ENCODE peak calls at places on chromosome 12, in seven cellular contexts. V is HCT116, S is transverse colon, L is GM12892, P is IMR-90, Q is lower leg skin, A is upper lobe of left lung. W is an unnamed sample.

GRCh38 chr12:67774983-67775587 is 126.5 kb downstream of the DYRK2 start:
- DNase-seq in V (no peak), S (no peak), L (no peak), P (peak), Q (no peak), A (no peak), W (no peak)

GRCh38 chr12:91381309-91381804 is 198.7 kb upstream of the DCN start:
- DNase-seq in V (no peak), S (no peak), L (no peak), P (peak), Q (no peak), A (peak), W (peak)

GRCh38 chr12:86264451-86265328 is 8.5 kb upstream of the MGAT4C start:
- DNase-seq in V (no peak), S (peak), L (no peak), P (no peak), Q (peak), A (peak), W (no peak)

GRCh38 chr12:8544295-8544694 is 3.6 kb upstream of the CLEC4E start:
- DNase-seq in V (peak), S (peak), L (peak), P (peak), Q (no peak), A (peak), W (peak)

GRCh38 chr12:58455146-58455545 is 465.2 kb downstream of the LRIG3 start:
- DNase-seq in V (no peak), S (no peak), L (no peak), P (peak), Q (no peak), A (no peak), W (no peak)

GRCh38 chr12:98861232-98861631 is 216.1 kb downstream of the APAF1 start:
- DNase-seq in V (no peak), S (no peak), L (no peak), P (no peak), Q (no peak), A (no peak), W (no peak)

GRCh38 chr12:30836656-30837445 is 82.1 kb upstream of the CAPRIN2 start:
- DNase-seq in V (no peak), S (no peak), L (no peak), P (no peak), Q (no peak), A (no peak), W (no peak)

GRCh38 chr12:39252628-39253027 is 190.3 kb downstream of the KIF21A start:
- DNase-seq in V (no peak), S (no peak), L (no peak), P (no peak), Q (no peak), A (no peak), W (no peak)

GRCh38 chr12:64180951-64181350 is 41.1 kb downstream of the KICS2 start:
- DNase-seq in V (peak), S (no peak), L (no peak), P (peak), Q (no peak), A (no peak), W (no peak)

GRCh38 chr12:94322346-94322745 is 137.3 kb downstream of the CEP83 start:
- DNase-seq in V (no peak), S (no peak), L (no peak), P (no peak), Q (no peak), A (no peak), W (no peak)

GRCh38 chr12:46553266-46553665 is 180.7 kb upstream of the SLC38A2 start:
- DNase-seq in V (peak), S (no peak), L (no peak), P (peak), Q (no peak), A (no peak), W (no peak)

GRCh38 chr12:106582264-106582591 is 576 bp upstream of the RFX4 start:
- DNase-seq in V (no peak), S (no peak), L (no peak), P (no peak), Q (no peak), A (no peak), W (no peak)

GRCh38 chr12:27576667-27577347 is 52.8 kb downstream of the PPFIBP1 start:
- DNase-seq in V (no peak), S (no peak), L (no peak), P (no peak), Q (no peak), A (no peak), W (no peak)

GRCh38 chr12:4293299-4293941 is 19.9 kb downstream of the CCND2 start:
- DNase-seq in V (no peak), S (no peak), L (no peak), P (no peak), Q (no peak), A (no peak), W (no peak)

GRCh38 chr12:98439471-98440164 is 75.8 kb upstream of the TMPO start:
- DNase-seq in V (no peak), S (no peak), L (no peak), P (no peak), Q (no peak), A (no peak), W (no peak)

GRCh38 chr12:126027816-126028215 is 962.6 kb downstream of the AACS start:
- DNase-seq in V (no peak), S (no peak), L (no peak), P (no peak), Q (no peak), A (no peak), W (no peak)

GRCh38 chr12:27517961-27518668 is 5.9 kb upstream of the PPFIBP1 start:
- DNase-seq in V (no peak), S (no peak), L (no peak), P (no peak), Q (no peak), A (no peak), W (no peak)

GRCh38 chr12:11767029-11767724 is 117.7 kb downstream of the ETV6 start:
- DNase-seq in V (no peak), S (no peak), L (no peak), P (no peak), Q (no peak), A (no peak), W (no peak)

GRCh38 chr12:20004951-20005350 is 363.4 kb upstream of the PDE3A start:
- DNase-seq in V (no peak), S (no peak), L (no peak), P (peak), Q (no peak), A (no peak), W (no peak)

GRCh38 chr12:64611430-64612286 is 1.4 kb downstream of the RASSF3 start:
- DNase-seq in V (no peak), S (peak), L (no peak), P (peak), Q (peak), A (peak), W (no peak)

GRCh38 chr12:50218386-50218785 is 51.2 kb upstream of the CERS5 start:
- DNase-seq in V (peak), S (no peak), L (no peak), P (peak), Q (no peak), A (no peak), W (peak)

GRCh38 chr12:98154850-98155249 is 360.5 kb upstream of the TMPO start:
- DNase-seq in V (peak), S (no peak), L (no peak), P (no peak), Q (no peak), A (no peak), W (no peak)

GRCh38 chr12:26810330-26810729 is 22.7 kb downstream of the ITPR2 start:
- DNase-seq in V (no peak), S (no peak), L (no peak), P (peak), Q (no peak), A (peak), W (no peak)

GRCh38 chr12:12505544-12506501 is 56.8 kb downstream of the DUSP16 start:
- DNase-seq in V (no peak), S (no peak), L (peak), P (peak), Q (no peak), A (no peak), W (no peak)

GRCh38 chr12:88036368-88036965 is 7.3 kb upstream of the C12orf50 start:
- DNase-seq in V (no peak), S (no peak), L (no peak), P (peak), Q (no peak), A (no peak), W (no peak)

GRCh38 chr12:17652436-17652835 is 437.6 kb downstream of the RERGL start:
- DNase-seq in V (no peak), S (no peak), L (no peak), P (no peak), Q (no peak), A (no peak), W (no peak)

GRCh38 chr12:49970658-49971057 is 2.1 kb upstream of the AQP6 start:
- DNase-seq in V (no peak), S (no peak), L (no peak), P (no peak), Q (no peak), A (no peak), W (no peak)

GRCh38 chr12:46343122-46343852 is 29.3 kb downstream of the SLC38A2 start:
- DNase-seq in V (no peak), S (no peak), L (no peak), P (no peak), Q (peak), A (no peak), W (no peak)

GRCh38 chr12:30931222-30931621 is 4.7 kb downstream of the TSPAN11 start:
- DNase-seq in V (no peak), S (no peak), L (no peak), P (no peak), Q (no peak), A (no peak), W (no peak)

GRCh38 chr12:47904647-47905312 is at the start of gene VDR:
- DNase-seq in V (peak), S (peak), L (peak), P (peak), Q (peak), A (peak), W (peak)

GRCh38 chr12:27960822-27961221 is 11.7 kb downstream of the PTHLH start:
- DNase-seq in V (no peak), S (no peak), L (no peak), P (no peak), Q (no peak), A (no peak), W (no peak)

GRCh38 chr12:13661005-13661887 is 320.2 kb downstream of the GRIN2B start:
- DNase-seq in V (peak), S (peak), L (no peak), P (peak), Q (no peak), A (peak), W (peak)

GRCh38 chr12:88784166-88784565 is 203.9 kb upstream of the KITLG start:
- DNase-seq in V (no peak), S (no peak), L (no peak), P (no peak), Q (no peak), A (no peak), W (no peak)

GRCh38 chr12:12176402-12176801 is 90.4 kb downstream of the LRP6 start:
- DNase-seq in V (no peak), S (no peak), L (no peak), P (no peak), Q (no peak), A (no peak), W (no peak)

GRCh38 chr12:92784795-92785562 is 82.2 kb downstream of the PLEKHG7 start:
- DNase-seq in V (peak), S (no peak), L (peak), P (peak), Q (no peak), A (no peak), W (peak)

DNA sequence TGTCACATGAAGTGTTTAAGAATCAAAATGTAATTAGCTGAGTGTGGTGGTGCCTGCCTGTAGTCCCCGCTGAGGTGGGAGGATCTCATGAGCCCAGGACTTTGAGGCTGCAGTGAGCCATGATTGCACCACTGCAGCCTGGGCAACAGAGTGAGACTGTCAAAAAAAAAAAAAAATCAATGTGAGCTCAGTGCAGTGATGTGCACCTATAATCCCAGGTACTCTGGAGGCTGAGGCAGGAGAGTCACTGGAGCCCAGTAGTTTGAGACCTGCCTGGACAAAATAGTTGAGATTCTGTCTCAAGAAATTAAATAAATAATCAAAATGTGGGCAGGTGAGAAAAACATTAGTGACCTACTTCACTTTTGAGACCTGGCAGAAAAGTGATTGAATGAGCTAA is 140.0 kb downstream of the MON2 start:
- DNase-seq in V (no peak), S (no peak), L (no peak), P (no peak), Q (no peak), A (no peak), W (no peak)
- TF ChIP-seq POLR2A in V (no peak), S (no peak), L (no peak), P (no peak), Q (no peak), A (no peak), W (no peak)

GRCh38 chr12:132084681-132085635 is 59.2 kb downstream of the DDX51 start:
- DNase-seq in V (no peak), S (peak), L (peak), P (peak), Q (peak), A (peak), W (peak)
- TF ChIP-seq POLR2A in V (no peak), S (no peak), L (peak), P (no peak), Q (no peak), A (no peak), W (peak)

DNA sequence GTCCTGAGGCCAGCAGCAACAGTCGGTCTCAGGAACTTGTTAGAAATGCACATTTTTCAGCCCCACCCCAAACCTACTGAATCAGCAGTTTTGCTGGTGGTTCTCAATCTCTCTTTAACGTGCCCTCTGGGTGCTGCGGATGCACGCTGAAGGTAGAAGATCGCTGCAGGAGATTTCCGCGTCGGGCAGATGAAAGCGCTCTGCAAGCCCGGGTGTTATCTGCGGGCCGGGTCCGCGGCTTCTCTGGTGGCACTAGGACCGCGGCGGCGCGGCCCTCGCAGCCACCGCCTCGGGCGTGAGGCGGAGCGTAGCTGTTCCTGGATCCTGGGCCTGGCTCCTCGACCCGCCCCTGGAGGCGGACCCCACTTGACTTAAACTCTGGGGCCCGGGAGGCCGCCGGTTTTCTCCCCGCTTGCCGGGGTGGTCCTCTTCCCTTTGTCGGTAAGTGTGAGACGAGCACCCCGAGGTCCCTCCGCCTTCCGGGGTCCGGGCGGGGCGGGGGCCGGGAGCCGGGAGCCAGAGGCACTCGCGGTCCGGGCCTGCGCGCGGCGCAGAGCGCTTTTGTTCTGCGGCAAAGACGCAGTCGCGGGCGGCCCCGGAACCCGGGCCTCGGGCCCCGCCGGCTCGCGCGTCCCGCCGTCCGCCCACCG is at the start of gene RESF1:
- DNase-seq in V (peak), S (peak), L (peak), P (peak), Q (peak), A (peak), W (peak)
- TF ChIP-seq POLR2A in V (peak), S (peak), L (peak), P (peak), Q (no peak), A (peak), W (peak)

GRCh38 chr12:122526683-122527477 is at the start of the genes KNTC1 and RSRC2:
- DNase-seq in V (peak), S (peak), L (peak), P (peak), Q (peak), A (peak), W (peak)
- TF ChIP-seq POLR2A in V (peak), S (peak), L (peak), P (peak), Q (peak), A (peak), W (peak)

GRCh38 chr12:122984612-122985358 is 4.3 kb downstream of the ARL6IP4 start:
- DNase-seq in V (no peak), S (no peak), L (no peak), P (no peak), Q (no peak), A (no peak), W (no peak)

GRCh38 chr12:122985590-122986257 is 5.2 kb downstream of the ARL6IP4 start:
- DNase-seq in V (no peak), S (no peak), L (no peak), P (no peak), Q (no peak), A (no peak), W (no peak)

GRCh38 chr12:122982494-122982850 is 2.0 kb downstream of the ARL6IP4 start:
- DNase-seq in V (no peak), S (no peak), L (no peak), P (no peak), Q (no peak), A (no peak), W (no peak)

GRCh38 chr12:122982963-122983788 is 2.7 kb downstream of the ARL6IP4 start:
- DNase-seq in V (no peak), S (no peak), L (no peak), P (no peak), Q (no peak), A (no peak), W (no peak)

GRCh38 chr12:122983789-122984515 is 3.5 kb downstream of the ARL6IP4 start:
- DNase-seq in V (no peak), S (no peak), L (no peak), P (no peak), Q (no peak), A (no peak), W (no peak)
- TF ChIP-seq POLR2A in V (no peak), S (no peak), L (no peak), P (no peak), Q (no peak), A (no peak), W (no peak)

GRCh38 chr12:111758120-111758561 is 8.6 kb upstream of the ALDH2 start:
- DNase-seq in V (no peak), S (no peak), L (no peak), P (no peak), Q (no peak), A (peak), W (no peak)
- TF ChIP-seq POLR2A in V (no peak), S (no peak), L (no peak), P (no peak), Q (no peak), A (no peak), W (no peak)

DNA sequence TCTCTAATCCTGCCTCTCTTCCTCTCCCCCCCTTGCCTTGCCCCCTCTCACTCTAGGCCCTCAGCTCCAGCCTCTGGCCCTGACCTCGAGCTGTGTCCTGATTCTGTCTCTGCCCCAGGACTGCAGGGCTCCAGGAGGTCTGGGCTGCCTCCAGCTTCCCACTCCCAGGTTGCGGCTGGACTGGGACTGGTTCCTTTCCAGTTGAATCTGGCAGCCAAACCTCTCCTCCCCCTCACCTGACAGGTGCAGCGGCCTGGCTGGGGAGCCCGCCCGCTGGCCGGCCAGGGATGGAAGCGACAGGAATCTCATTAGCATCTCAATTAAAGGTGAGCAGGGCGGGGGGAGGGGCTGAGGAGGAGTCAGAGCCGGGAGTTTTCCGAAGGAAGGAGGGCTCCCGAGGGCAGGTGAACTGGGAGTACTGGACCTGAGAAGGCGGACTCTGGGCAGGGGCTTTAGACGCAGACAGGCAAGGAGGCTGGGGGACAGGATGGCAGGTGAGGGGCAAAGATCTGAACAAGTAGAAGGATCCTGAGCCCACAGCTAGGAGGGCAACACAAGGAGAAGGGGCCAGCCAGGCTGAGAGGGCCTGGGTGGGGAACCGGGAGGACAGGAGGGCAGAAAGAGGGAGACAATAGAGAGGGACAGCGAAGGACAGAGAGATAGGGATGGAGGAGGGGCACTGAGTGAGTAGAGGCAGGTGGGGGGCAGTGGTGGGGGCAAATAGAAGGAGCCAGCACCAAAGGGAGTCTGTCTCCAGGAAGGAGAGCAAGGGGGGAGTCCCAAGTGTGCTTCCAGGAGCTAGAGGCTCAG is at the start of gene SCNN1A:
- DNase-seq in V (no peak), S (peak), L (no peak), P (no peak), Q (peak), A (peak), W (no peak)
- TF ChIP-seq POLR2A in V (no peak), S (peak), L (no peak), P (no peak), Q (no peak), A (peak), W (no peak)

W was measured in H54.